ENCODE peak calls at places on chromosomes 7 and 10, in five cellular contexts. B, N, G, C and A are unnamed samples.

GRCh38 chr7:41702635-41703371 is at the start of gene INHBA:
- DNase-seq in G (no peak), B (no peak), N (peak; percentile 96), C (no peak), A (no peak)

GRCh38 chr7:116977172-116977571 is 23.9 kb downstream of the ST7 start:
- DNase-seq in N (peak; percentile 81), C (no peak), G (no peak), B (no peak), A (no peak)

GRCh38 chr7:102389810-102390209 is 6.4 kb upstream of the PRKRIP1 start:
- DNase-seq in G (no peak), B (no peak), N (no peak), C (no peak), A (no peak)

GRCh38 chr10:88249450-88249849 is 333.7 kb downstream of the RNLS start:
- DNase-seq in G (no peak), B (no peak), N (peak; percentile 37), C (no peak), A (no peak)

GRCh38 chr10:37865264-37865663 is 7.9 kb upstream of the ZNF248 start:
- DNase-seq in B (no peak), G (no peak), C (no peak), N (no peak), A (no peak)

GRCh38 chr7:549103-549890 is 29.7 kb upstream of the PDGFA start:
- DNase-seq in N (no peak), G (no peak), C (no peak), B (no peak), A (no peak)

GRCh38 chr10:74988787-74989574 is 122.5 kb upstream of the SAMD8 start:
- DNase-seq in G (no peak), B (no peak), N (peak; percentile 25), C (no peak), A (no peak)

GRCh38 chr7:7982904-7983303 is 14.3 kb downstream of the GLCCI1 start:
- DNase-seq in C (no peak), B (no peak), G (no peak), N (no peak), A (no peak)

GRCh38 chr7:1666779-1667565 is 3.1 kb upstream of the ELFN1 start:
- DNase-seq in N (peak; percentile 27), B (no peak), G (peak; percentile 68), C (no peak), A (no peak)

GRCh38 chr7:563629-564170 is 44.1 kb upstream of the PDGFA start:
- DNase-seq in C (no peak), B (no peak), N (no peak), G (no peak), A (no peak)

GRCh38 chr7:45138433-45139267 is 18.9 kb upstream of the RAMP3 start:
- DNase-seq in N (no peak), B (no peak), G (no peak), C (no peak), A (no peak)

GRCh38 chr10:69186524-69186923 is 6.5 kb downstream of the SUPV3L1 start:
- DNase-seq in B (no peak), C (no peak), G (no peak), N (no peak), A (no peak)

GRCh38 chr7:45881759-45882464 is 6.4 kb upstream of the IGFBP1 start:
- DNase-seq in B (no peak), C (no peak), N (peak; percentile 60), G (no peak), A (no peak)

GRCh38 chr10:61164458-61165160 is 220.6 kb upstream of the RHOBTB1 start:
- DNase-seq in G (no peak), N (no peak), B (peak; percentile 47), C (no peak), A (no peak)

GRCh38 chr7:141436676-141437075 is 114.5 kb upstream of the AGK start:
- DNase-seq in N (no peak), C (no peak), G (no peak), B (no peak), A (no peak)

GRCh38 chr7:27095050-27095896 is 527 bp downstream of the HOXA1 start:
- DNase-seq in C (no peak), N (no peak), G (no peak), B (no peak), A (no peak)

GRCh38 chr10:36280396-36280795 is 638.3 kb upstream of the FZD8 start:
- DNase-seq in C (no peak), G (no peak), B (no peak), N (peak; percentile 43), A (no peak)

GRCh38 chr7:30029696-30030095 is 1.5 kb downstream of the PLEKHA8 start:
- DNase-seq in C (no peak), G (no peak), N (peak; percentile 21), B (no peak), A (no peak)

GRCh38 chr10:97109562-97109961 is 76.2 kb downstream of the SLIT1 start:
- DNase-seq in N (no peak), B (no peak), C (no peak), G (no peak), A (no peak)

GRCh38 chr10:14904316-14904732 is 25.7 kb downstream of the SUV39H2 start:
- DNase-seq in G (no peak), B (no peak), C (no peak), N (peak; percentile 25), A (no peak)

GRCh38 chr7:148255333-148255732 is 335.2 kb upstream of the C7orf33 start:
- DNase-seq in B (no peak), C (no peak), N (no peak), G (no peak), A (no peak)

GRCh38 chr10:45452268-45452667 is 78.3 kb downstream of the ALOX5 start:
- DNase-seq in C (no peak), G (no peak), N (no peak), B (no peak), A (no peak)

GRCh38 chr10:100645111-100645510 is 100.3 kb upstream of the PAX2 start:
- DNase-seq in G (no peak), N (no peak), C (no peak), B (no peak), A (no peak)

GRCh38 chr10:34864156-34865075 is 49.3 kb upstream of the PARD3 start:
- DNase-seq in C (no peak), N (no peak), B (no peak), G (no peak), A (no peak)

GRCh38 chr10:107548301-107548700 is 383.8 kb upstream of the SORCS1 start:
- DNase-seq in G (no peak), B (no peak), N (peak; percentile 57), C (no peak), A (no peak)

GRCh38 chr7:47453093-47454056 is 128.5 kb downstream of the TNS3 start:
- DNase-seq in C (no peak), G (no peak), B (peak; percentile 61), N (peak; percentile 90), A (no peak)

GRCh38 chr10:102773986-102774385 is 30.2 kb downstream of the WBP1L start:
- DNase-seq in N (peak; percentile 50), G (no peak), C (no peak), B (no peak), A (no peak)

GRCh38 chr10:102769375-102770107 is 25.8 kb downstream of the WBP1L start:
- DNase-seq in C (no peak), G (no peak), N (no peak), B (no peak), A (no peak)

GRCh38 chr10:102773320-102773719 is 29.6 kb downstream of the WBP1L start:
- DNase-seq in C (no peak), N (no peak), G (no peak), B (no peak), A (no peak)

GRCh38 chr10:102770108-102770482 is 26.3 kb downstream of the WBP1L start:
- DNase-seq in N (no peak), B (no peak), G (no peak), C (no peak), A (no peak)

GRCh38 chr10:102770792-102771191 is 27.0 kb downstream of the WBP1L start:
- DNase-seq in G (no peak), C (no peak), B (no peak), N (no peak), A (no peak)
- H3K4me1 ChIP-seq in G (peaks cover 77% of the 10 kb centered on the region), C (peaks cover 21% of the 10 kb centered on the region), B (peaks cover 4% of the 10 kb centered on the region), N (peaks cover 16% of the 10 kb centered on the region), A (peaks cover 12% of the 10 kb centered on the region)

DNA sequence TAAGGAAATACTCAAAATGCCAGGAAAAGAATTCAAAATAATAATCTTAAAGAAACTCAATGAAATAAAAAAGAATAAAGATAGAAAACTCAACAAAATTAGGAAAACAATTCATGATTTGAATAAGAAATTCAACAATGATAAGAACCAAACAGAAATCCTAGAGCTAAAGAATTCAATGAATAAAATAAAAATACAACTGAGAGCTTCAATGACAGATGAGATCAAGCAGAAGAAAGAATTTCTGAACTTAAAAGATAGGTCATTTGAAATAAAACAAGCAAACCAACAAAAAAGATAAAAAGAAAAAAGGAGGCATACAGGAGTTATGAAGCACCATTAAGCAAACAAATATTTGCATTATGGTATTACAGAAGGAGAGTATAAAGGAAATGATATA is 5.6 kb upstream of the AKR1B1 start:
- DNase-seq in G (no peak), N (no peak), B (no peak), C (no peak), A (no peak)
- H3K27ac ChIP-seq in G (no peak overlapping the region), N (no peak overlapping the region), B (no peak overlapping the region), C (no peak overlapping the region), A (no peak overlapping the region)

GRCh38 chr7:69633122-69633892 is 35.0 kb downstream of the AUTS2 start:
- DNase-seq in G (no peak), B (no peak), N (peak; percentile 55), C (no peak), A (no peak)

GRCh38 chr7:69630292-69630691 is 32.0 kb downstream of the AUTS2 start:
- DNase-seq in C (no peak), B (no peak), G (no peak), N (peak; percentile 95), A (no peak)

GRCh38 chr7:69635572-69636190 is 37.4 kb downstream of the AUTS2 start:
- DNase-seq in G (no peak), N (peak; percentile 63), C (no peak), B (no peak), A (no peak)

GRCh38 chr7:69632280-69632679 is 34.0 kb downstream of the AUTS2 start:
- DNase-seq in G (no peak), N (no peak), B (no peak), C (no peak), A (no peak)

DNA sequence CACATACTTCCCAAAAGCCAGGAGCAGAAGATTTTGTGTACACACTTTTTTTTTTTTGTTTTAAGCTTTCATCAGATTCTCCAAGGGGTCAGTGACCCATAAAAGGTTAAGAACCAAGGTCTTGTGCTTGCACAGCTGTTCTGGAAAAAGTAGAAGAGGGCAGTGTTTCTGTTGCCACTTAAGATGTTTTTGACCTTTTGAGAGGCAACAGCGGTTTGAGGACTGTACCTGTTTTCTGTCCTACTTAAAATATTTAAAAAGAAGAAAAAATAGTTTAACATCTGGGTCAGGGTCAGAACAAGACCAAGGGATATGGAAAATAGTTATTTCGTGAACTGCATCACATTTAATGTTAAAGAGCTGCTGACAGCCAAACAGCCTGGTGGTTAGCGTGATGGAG is 32.9 kb downstream of the AUTS2 start:
- DNase-seq in N (no peak), C (no peak), B (no peak), G (no peak), A (no peak)
- H3K4me1 ChIP-seq in N (no peaks in the 10 kb centered on the region), C (no peaks in the 10 kb centered on the region), B (no peaks in the 10 kb centered on the region), G (no peaks in the 10 kb centered on the region), A (no peaks in the 10 kb centered on the region)

DNA sequence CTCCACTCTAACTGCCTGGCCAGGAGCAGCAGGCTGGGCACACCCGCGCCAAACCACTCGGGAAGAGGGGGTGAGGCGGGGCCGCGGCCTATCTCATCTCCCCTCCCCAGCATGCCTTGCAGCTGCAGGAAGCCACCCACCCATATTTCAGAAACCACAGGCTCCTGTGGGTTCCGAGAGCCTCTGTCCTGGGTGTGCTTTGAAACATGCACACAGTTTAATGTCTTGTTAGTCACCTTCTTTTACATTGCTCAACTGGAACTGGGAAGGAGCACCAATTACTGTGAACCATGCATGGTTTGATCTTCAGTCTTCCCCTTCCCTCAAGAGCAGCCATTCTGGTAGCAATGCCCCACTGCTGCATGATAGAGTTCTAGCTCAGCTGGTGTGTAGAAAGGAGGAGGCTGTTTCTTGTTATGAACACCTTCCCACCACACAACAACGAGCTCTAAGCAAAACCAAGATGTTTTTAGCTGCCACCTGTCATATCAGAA is 37.6 kb upstream of the IKZF1 start:
- DNase-seq in C (peak; percentile 52), B (no peak), N (no peak), G (peak; percentile 92), A (peak; percentile 51)
- H3K27ac ChIP-seq in C (peak overlapping the region; percentile 22), B (no peak overlapping the region), N (no peak overlapping the region), G (peak overlapping the region; percentile 89), A (peak overlapping the region; percentile 60)